ENCODE peak calls at places on chromosomes 5 and 9, in four cellular contexts. One of them, this sample, is unnamed.

GRCh38 chr5:150632305-150633160 is 7.9 kb upstream of the SYNPO start:
- DNase-seq in SK-N-SH: no peak
- DNase-seq in HCT116: no peak
- DNase-seq in HepG2: no peak
- DNase-seq in this sample: no peak

GRCh38 chr9:116074658-116075057 is 78.9 kb upstream of the PAPPA start:
- DNase-seq in SK-N-SH: no peak
- DNase-seq in HCT116: no peak
- DNase-seq in HepG2: no peak
- DNase-seq in this sample: no peak

GRCh38 chr9:132350861-132351315 is 3.9 kb downstream of the SETX start:
- DNase-seq in SK-N-SH: no peak
- DNase-seq in HCT116: no peak
- DNase-seq in HepG2: no peak
- DNase-seq in this sample: no peak

GRCh38 chr5:95631991-95632675 is 12.2 kb downstream of the GPR150 start:
- DNase-seq in SK-N-SH: no peak
- DNase-seq in HCT116: no peak
- DNase-seq in HepG2: peak
- DNase-seq in this sample: no peak

GRCh38 chr5:33834334-33834733 is 57.5 kb downstream of the ADAMTS12 start:
- DNase-seq in SK-N-SH: no peak
- DNase-seq in HCT116: no peak
- DNase-seq in HepG2: no peak
- DNase-seq in this sample: no peak

GRCh38 chr5:179918742-179919486 is 11.2 kb upstream of the TBC1D9B start:
- DNase-seq in SK-N-SH: no peak
- DNase-seq in HCT116: no peak
- DNase-seq in HepG2: no peak
- DNase-seq in this sample: no peak

GRCh38 chr5:146767534-146767933 is 111.0 kb downstream of the PPP2R2B start:
- DNase-seq in SK-N-SH: no peak
- DNase-seq in HCT116: no peak
- DNase-seq in HepG2: peak
- DNase-seq in this sample: no peak

GRCh38 chr9:131276891-131277672 is 772 bp upstream of the FAM78A start:
- DNase-seq in SK-N-SH: peak
- DNase-seq in HCT116: no peak
- DNase-seq in HepG2: no peak
- DNase-seq in this sample: peak

GRCh38 chr5:155529366-155529765 is 515.8 kb downstream of the KIF4B start:
- DNase-seq in SK-N-SH: peak
- DNase-seq in HCT116: no peak
- DNase-seq in HepG2: no peak
- DNase-seq in this sample: no peak

GRCh38 chr9:84669293-84670105 is at the start of gene NTRK2:
- DNase-seq in SK-N-SH: peak
- DNase-seq in HCT116: no peak
- DNase-seq in HepG2: no peak
- DNase-seq in this sample: peak

GRCh38 chr9:138028596-138028995 is 151.0 kb downstream of the CACNA1B start:
- DNase-seq in SK-N-SH: no peak
- DNase-seq in HCT116: no peak
- DNase-seq in HepG2: no peak
- DNase-seq in this sample: no peak

GRCh38 chr5:80220268-80220897 is 35.5 kb downstream of the SERINC5 start:
- DNase-seq in SK-N-SH: no peak
- DNase-seq in HCT116: no peak
- DNase-seq in HepG2: no peak
- DNase-seq in this sample: no peak

GRCh38 chr5:1073239-1074102 is 38.4 kb downstream of the SLC12A7 start:
- DNase-seq in SK-N-SH: no peak
- DNase-seq in HCT116: no peak
- DNase-seq in HepG2: no peak
- DNase-seq in this sample: no peak

GRCh38 chr5:126054593-126055347 is 368.4 kb upstream of the GRAMD2B start:
- DNase-seq in SK-N-SH: peak
- DNase-seq in HCT116: no peak
- DNase-seq in HepG2: no peak
- DNase-seq in this sample: no peak
- TF ChIP-seq JUND in SK-N-SH: no peak
- TF ChIP-seq JUND in HCT116: no peak
- TF ChIP-seq JUND in HepG2: no peak
- TF ChIP-seq JUND in this sample: no peak

DNA sequence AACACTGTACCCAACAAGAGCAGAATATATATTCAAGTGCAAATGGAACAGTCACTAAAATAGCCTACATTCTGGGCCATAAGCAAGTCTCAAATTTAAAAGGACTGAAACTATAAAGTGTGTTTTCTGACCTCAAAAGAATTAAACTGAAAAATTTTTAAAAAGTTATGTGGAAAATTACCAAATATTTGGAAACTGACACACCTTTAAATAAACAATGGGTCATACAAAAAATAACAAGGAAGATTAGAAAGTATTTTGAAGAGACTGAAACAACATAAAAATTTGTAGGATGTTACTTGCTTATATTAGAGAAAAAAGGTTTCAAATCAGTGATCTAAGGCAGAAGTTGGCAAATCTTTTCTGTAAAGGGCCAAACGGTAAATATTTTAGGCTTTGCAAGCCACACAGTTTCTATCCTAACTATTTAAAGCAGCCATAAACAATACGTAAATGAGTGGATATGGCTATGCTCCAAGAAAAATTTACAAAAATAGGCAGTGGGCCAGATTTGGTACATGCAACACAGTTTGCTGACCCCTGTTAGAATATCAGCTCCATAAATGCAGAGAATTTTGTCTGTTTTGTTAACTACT is 81.3 kb downstream of the OXCT1 start:
- DNase-seq in SK-N-SH: no peak
- DNase-seq in HCT116: no peak
- DNase-seq in HepG2: no peak
- DNase-seq in this sample: no peak
- TF ChIP-seq JUND in SK-N-SH: no peak
- TF ChIP-seq JUND in HCT116: no peak
- TF ChIP-seq JUND in HepG2: no peak
- TF ChIP-seq JUND in this sample: no peak

DNA sequence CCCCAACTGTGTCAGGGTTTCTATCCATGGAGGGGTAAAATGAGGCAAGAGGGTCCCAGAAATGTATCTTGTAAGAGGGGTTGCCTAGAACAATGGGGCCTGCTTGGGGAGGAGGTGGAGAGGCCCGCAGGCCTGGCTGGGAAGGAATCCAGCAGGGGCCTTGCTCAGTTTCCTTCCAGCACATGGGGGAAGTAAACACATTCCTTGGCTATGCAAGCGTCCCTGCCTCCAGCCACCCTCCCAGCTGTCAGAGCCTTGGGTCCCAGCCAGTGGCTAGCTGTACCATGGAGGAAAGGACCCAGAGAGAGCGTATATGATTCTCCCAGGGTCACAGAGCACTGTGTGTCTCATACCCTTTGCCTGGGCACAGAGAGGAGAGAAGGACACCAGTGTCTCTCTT is 71.1 kb upstream of the IL17B start:
- DNase-seq in SK-N-SH: no peak
- DNase-seq in HCT116: no peak
- DNase-seq in HepG2: no peak
- DNase-seq in this sample: peak
- TF ChIP-seq JUND in SK-N-SH: no peak
- TF ChIP-seq JUND in HCT116: no peak
- TF ChIP-seq JUND in HepG2: no peak
- TF ChIP-seq JUND in this sample: no peak

GRCh38 chr9:98501776-98502175 is 207.0 kb downstream of the GABBR2 start:
- DNase-seq in SK-N-SH: no peak
- DNase-seq in HCT116: no peak
- DNase-seq in HepG2: no peak
- DNase-seq in this sample: no peak

GRCh38 chr9:98503867-98504800 is 204.6 kb downstream of the GABBR2 start:
- DNase-seq in SK-N-SH: no peak
- DNase-seq in HCT116: no peak
- DNase-seq in HepG2: no peak
- DNase-seq in this sample: no peak

GRCh38 chr9:98502976-98503325 is 205.8 kb downstream of the GABBR2 start:
- DNase-seq in SK-N-SH: no peak
- DNase-seq in HCT116: no peak
- DNase-seq in HepG2: no peak
- DNase-seq in this sample: no peak

GRCh38 chr9:98500337-98500919 is 208.3 kb downstream of the GABBR2 start:
- DNase-seq in SK-N-SH: no peak
- DNase-seq in HCT116: no peak
- DNase-seq in HepG2: no peak
- DNase-seq in this sample: no peak

DNA sequence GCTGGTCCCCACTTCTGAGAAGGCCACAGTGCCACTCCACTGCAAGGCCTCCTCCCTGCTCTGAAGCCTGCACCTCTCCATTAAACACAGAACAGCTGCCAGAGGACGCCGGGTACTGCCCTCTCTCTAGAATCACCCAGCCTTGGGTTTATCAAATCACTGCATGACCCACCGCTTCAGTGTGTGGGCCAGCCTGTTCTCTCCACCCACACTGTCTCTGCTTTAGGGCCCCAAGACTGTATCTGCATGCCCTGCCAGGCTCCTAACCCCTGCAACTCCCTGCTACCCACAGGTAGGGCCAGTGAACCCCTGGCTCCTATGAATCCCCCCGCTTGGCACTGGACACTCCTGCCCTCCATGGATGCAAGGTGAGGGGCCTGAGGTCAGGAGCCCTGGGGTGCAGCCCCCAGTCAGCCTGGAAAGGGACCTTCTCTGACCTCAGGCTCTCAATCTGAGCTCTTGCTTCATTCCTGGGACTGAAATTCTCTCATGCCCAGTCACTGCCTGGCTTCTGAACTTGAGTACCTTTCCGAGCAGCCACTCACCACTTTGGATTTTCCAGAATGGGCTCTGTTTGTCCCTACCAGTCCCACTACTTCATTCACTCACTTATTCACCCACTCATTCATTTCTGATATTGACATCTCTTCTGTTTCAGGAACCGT is 206.3 kb downstream of the GABBR2 start:
- DNase-seq in SK-N-SH: no peak
- DNase-seq in HCT116: no peak
- DNase-seq in HepG2: no peak
- DNase-seq in this sample: no peak
- TF ChIP-seq JUND in SK-N-SH: no peak
- TF ChIP-seq JUND in HCT116: no peak
- TF ChIP-seq JUND in HepG2: no peak
- TF ChIP-seq JUND in this sample: no peak

GRCh38 chr5:40958811-40959210 is 49.5 kb downstream of the C7 start:
- DNase-seq in SK-N-SH: no peak
- DNase-seq in HCT116: no peak
- DNase-seq in HepG2: no peak
- DNase-seq in this sample: no peak
- TF ChIP-seq JUND in SK-N-SH: no peak
- TF ChIP-seq JUND in HCT116: no peak
- TF ChIP-seq JUND in HepG2: no peak
- TF ChIP-seq JUND in this sample: no peak

GRCh38 chr5:54171645-54172384 is 138.6 kb downstream of the ARL15 start:
- DNase-seq in SK-N-SH: no peak
- DNase-seq in HCT116: no peak
- DNase-seq in HepG2: no peak
- DNase-seq in this sample: no peak
- TF ChIP-seq JUND in SK-N-SH: peak
- TF ChIP-seq JUND in HCT116: no peak
- TF ChIP-seq JUND in HepG2: no peak
- TF ChIP-seq JUND in this sample: no peak

GRCh38 chr9:7273575-7273974 is 515.8 kb downstream of the KDM4C start:
- DNase-seq in SK-N-SH: no peak
- DNase-seq in HCT116: no peak
- DNase-seq in HepG2: no peak
- DNase-seq in this sample: peak
- TF ChIP-seq JUND in SK-N-SH: no peak
- TF ChIP-seq JUND in HCT116: no peak
- TF ChIP-seq JUND in HepG2: no peak
- TF ChIP-seq JUND in this sample: no peak

DNA sequence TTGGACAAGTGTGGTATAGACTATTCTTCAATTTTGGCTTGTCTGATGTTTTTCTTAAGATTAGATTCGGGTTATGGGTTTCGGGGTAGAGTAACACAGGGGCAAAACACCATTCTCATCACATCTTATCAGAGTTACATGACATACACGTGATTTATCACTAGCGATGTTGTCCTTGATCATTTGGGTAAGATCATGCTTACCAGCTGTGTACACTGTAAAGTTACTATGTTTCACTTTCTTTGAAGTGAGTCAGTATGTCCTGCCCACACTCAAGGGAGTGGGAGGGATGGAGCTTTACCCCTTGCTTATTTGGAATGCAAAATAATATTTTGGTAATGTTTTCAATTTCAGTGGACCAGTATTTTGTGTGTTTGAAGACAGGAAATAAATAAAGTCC is 101.8 kb upstream of the TAF11L2 start:
- DNase-seq in SK-N-SH: no peak
- DNase-seq in HCT116: no peak
- DNase-seq in HepG2: no peak
- DNase-seq in this sample: no peak
- TF ChIP-seq JUND in SK-N-SH: no peak
- TF ChIP-seq JUND in HCT116: no peak
- TF ChIP-seq JUND in HepG2: no peak
- TF ChIP-seq JUND in this sample: no peak